ENCODE peak calls at places on chromosomes 3 and 15, in five cellular contexts. One of them, this sample, is unnamed.

GRCh38 chr3:143199998-143200909 is 80.7 kb downstream of the CHST2 start:
- DNase-seq in HCT116: no peak
- DNase-seq in K562: no peak
- DNase-seq in H1: no peak
- DNase-seq in GM12878: no peak
- DNase-seq in this sample: no peak

GRCh38 chr15:41562258-41562657 is 3.2 kb downstream of the TYRO3 start:
- DNase-seq in K562: no peak
- DNase-seq in H1: no peak
- DNase-seq in HCT116: no peak
- DNase-seq in GM12878: no peak
- DNase-seq in this sample: no peak

GRCh38 chr3:188294823-188295487 is 141.0 kb downstream of the LPP start:
- DNase-seq in HCT116: peak
- DNase-seq in H1: no peak
- DNase-seq in GM12878: no peak
- DNase-seq in K562: no peak
- DNase-seq in this sample: peak

GRCh38 chr15:68298336-68298735 is 20.8 kb downstream of the FEM1B start:
- DNase-seq in HCT116: no peak
- DNase-seq in H1: no peak
- DNase-seq in GM12878: no peak
- DNase-seq in K562: no peak
- DNase-seq in this sample: no peak

GRCh38 chr15:74784426-74784825 is 2.5 kb downstream of the CSK start:
- DNase-seq in K562: no peak
- DNase-seq in HCT116: no peak
- DNase-seq in H1: no peak
- DNase-seq in GM12878: no peak
- DNase-seq in this sample: no peak

GRCh38 chr3:195909645-195910498 is 1.5 kb upstream of the TNK2 start:
- DNase-seq in GM12878: no peak
- DNase-seq in K562: peak
- DNase-seq in HCT116: peak
- DNase-seq in H1: no peak
- DNase-seq in this sample: peak

GRCh38 chr3:194327414-194328079 is 23.6 kb downstream of the CPN2 start:
- DNase-seq in GM12878: no peak
- DNase-seq in H1: no peak
- DNase-seq in HCT116: peak
- DNase-seq in K562: no peak
- DNase-seq in this sample: no peak

GRCh38 chr3:136353461-136353860 is 103.3 kb downstream of the PCCB start:
- DNase-seq in H1: no peak
- DNase-seq in K562: no peak
- DNase-seq in HCT116: no peak
- DNase-seq in GM12878: peak
- DNase-seq in this sample: no peak

GRCh38 chr3:45942051-45942825 is 1.0 kb upstream of the CXCR6 start:
- DNase-seq in HCT116: no peak
- DNase-seq in H1: no peak
- DNase-seq in K562: no peak
- DNase-seq in GM12878: no peak
- DNase-seq in this sample: no peak

GRCh38 chr15:91116379-91117067 is 16.5 kb downstream of the SV2B start:
- DNase-seq in HCT116: no peak
- DNase-seq in H1: no peak
- DNase-seq in GM12878: peak
- DNase-seq in K562: no peak
- DNase-seq in this sample: peak

GRCh38 chr3:187745201-187746058 is at the start of gene BCL6:
- DNase-seq in H1: peak
- DNase-seq in HCT116: peak
- DNase-seq in K562: peak
- DNase-seq in GM12878: no peak
- DNase-seq in this sample: peak

GRCh38 chr3:5058463-5058862 is 63.6 kb upstream of the ARL8B start:
- DNase-seq in K562: no peak
- DNase-seq in H1: no peak
- DNase-seq in GM12878: no peak
- DNase-seq in HCT116: no peak
- DNase-seq in this sample: no peak

GRCh38 chr15:58932791-58933310 is 628 bp downstream of the SLTM start:
- DNase-seq in HCT116: no peak
- DNase-seq in H1: no peak
- DNase-seq in GM12878: no peak
- DNase-seq in K562: no peak
- DNase-seq in this sample: no peak

GRCh38 chr3:46985588-46985987 is 6.1 kb downstream of the NBEAL2 start:
- DNase-seq in H1: no peak
- DNase-seq in HCT116: no peak
- DNase-seq in GM12878: no peak
- DNase-seq in K562: no peak
- DNase-seq in this sample: no peak

DNA sequence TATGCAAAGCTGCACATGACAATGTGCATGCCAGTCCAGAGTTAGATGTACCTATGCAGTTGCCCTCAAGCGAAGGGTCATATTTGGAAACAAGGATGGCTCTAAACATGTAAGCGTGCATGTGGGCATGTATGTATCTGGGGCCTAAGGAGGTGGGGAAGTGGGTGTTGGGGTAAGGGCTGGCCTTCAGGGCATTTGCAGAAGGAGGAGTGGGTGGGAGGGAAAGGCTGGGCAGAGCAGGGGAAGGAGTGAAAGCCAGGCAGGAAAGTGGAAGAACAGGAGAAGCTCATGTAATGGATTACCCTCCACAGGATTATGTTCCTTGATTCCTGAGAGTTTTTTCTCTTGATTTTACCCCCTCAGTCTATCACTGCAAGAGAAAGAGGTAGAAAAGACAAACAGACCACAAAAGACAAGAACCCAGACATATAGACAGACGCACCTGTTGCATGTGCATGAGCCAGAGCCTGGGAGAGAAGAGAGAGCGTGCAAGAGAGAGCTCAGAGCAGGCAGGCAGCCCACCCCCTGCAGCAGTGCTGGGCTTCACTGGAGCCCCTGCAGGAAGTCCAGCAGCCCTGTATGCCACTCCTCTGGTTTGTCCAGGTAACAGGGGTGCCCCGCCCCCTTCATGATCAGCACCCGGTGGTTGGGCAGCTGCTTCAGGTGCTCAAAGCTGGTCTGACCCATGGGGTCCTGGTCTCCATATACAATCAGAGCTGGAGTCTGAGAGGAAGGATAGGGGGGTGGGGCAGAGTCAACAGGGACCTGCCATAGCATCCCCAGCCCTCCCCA is 1.8 kb upstream of the PCBP4 start:
- DNase-seq in GM12878: no peak
- DNase-seq in HCT116: no peak
- DNase-seq in H1: no peak
- DNase-seq in K562: no peak
- DNase-seq in this sample: no peak
- TF ChIP-seq SRF in GM12878: no peak
- TF ChIP-seq SRF in HCT116: no peak
- TF ChIP-seq SRF in H1: no peak
- TF ChIP-seq SRF in K562: no peak
- TF ChIP-seq SRF in this sample: no peak

GRCh38 chr3:8456118-8456811 is 45.4 kb upstream of the LMCD1 start:
- DNase-seq in K562: no peak
- DNase-seq in HCT116: no peak
- DNase-seq in H1: no peak
- DNase-seq in GM12878: no peak
- DNase-seq in this sample: no peak
- TF ChIP-seq SRF in K562: no peak
- TF ChIP-seq SRF in HCT116: no peak
- TF ChIP-seq SRF in H1: no peak
- TF ChIP-seq SRF in GM12878: no peak
- TF ChIP-seq SRF in this sample: no peak

GRCh38 chr3:100954990-100955389 is 38.2 kb downstream of the ABI3BP start:
- DNase-seq in K562: no peak
- DNase-seq in H1: no peak
- DNase-seq in HCT116: no peak
- DNase-seq in GM12878: no peak
- DNase-seq in this sample: no peak
- TF ChIP-seq SRF in K562: no peak
- TF ChIP-seq SRF in H1: no peak
- TF ChIP-seq SRF in HCT116: no peak
- TF ChIP-seq SRF in GM12878: no peak
- TF ChIP-seq SRF in this sample: no peak

GRCh38 chr3:32483772-32484171 is 18.9 kb downstream of the CMTM6 start:
- DNase-seq in K562: no peak
- DNase-seq in GM12878: no peak
- DNase-seq in H1: no peak
- DNase-seq in HCT116: no peak
- DNase-seq in this sample: no peak
- TF ChIP-seq SRF in K562: no peak
- TF ChIP-seq SRF in GM12878: no peak
- TF ChIP-seq SRF in H1: no peak
- TF ChIP-seq SRF in HCT116: no peak
- TF ChIP-seq SRF in this sample: no peak

This sample was measured in HepG2.